ENCODE peak calls at places on chromosomes 4 and X, in four cellular contexts. D, F, Q and W are unnamed samples.

GRCh38 chrX:150906694-150907093 is 8.2 kb upstream of the CD99L2 start:
- DNase-seq in D (no peak), F (no peak), Q (no peak), W (no peak)

GRCh38 chrX:78321809-78322208 is 5.6 kb downstream of the CYSLTR1 start:
- DNase-seq in D (no peak), F (peak; percentile 58), Q (peak; percentile 58), W (peak; percentile 53)

GRCh38 chr4:121726642-121727268 is 30.0 kb upstream of the ANXA5 start:
- DNase-seq in D (no peak), F (peak; percentile 14), Q (no peak), W (no peak)

GRCh38 chrX:83759872-83760271 is 101.1 kb upstream of the CYLC1 start:
- DNase-seq in D (no peak), F (no peak), Q (no peak), W (no peak)

GRCh38 chr4:156623376-156623775 is 348.2 kb downstream of the PDGFC start:
- DNase-seq in D (no peak), F (no peak), Q (no peak), W (no peak)

GRCh38 chr4:56425518-56425917 is 9.9 kb downstream of the PPAT start:
- DNase-seq in D (no peak), F (no peak), Q (no peak), W (no peak)

GRCh38 chr4:30525662-30526061 is 194.5 kb upstream of the PCDH7 start:
- DNase-seq in D (no peak), F (no peak), Q (no peak), W (no peak)

GRCh38 chr4:15793506-15794363 is 15.6 kb downstream of the CD38 start:
- DNase-seq in D (no peak), F (no peak), Q (no peak), W (no peak)

GRCh38 chrX:136195247-136195646 is 47.9 kb downstream of the FHL1 start:
- DNase-seq in D (no peak), F (no peak), Q (no peak), W (no peak)

GRCh38 chrX:123277347-123277746 is 93.3 kb downstream of the GRIA3 start:
- DNase-seq in D (no peak), F (no peak), Q (no peak), W (no peak)

GRCh38 chr4:183571350-183572076 is 66.7 kb downstream of the ING2 start:
- DNase-seq in D (no peak), F (peak; percentile 74), Q (peak; percentile 92), W (peak; percentile 28)

DNA sequence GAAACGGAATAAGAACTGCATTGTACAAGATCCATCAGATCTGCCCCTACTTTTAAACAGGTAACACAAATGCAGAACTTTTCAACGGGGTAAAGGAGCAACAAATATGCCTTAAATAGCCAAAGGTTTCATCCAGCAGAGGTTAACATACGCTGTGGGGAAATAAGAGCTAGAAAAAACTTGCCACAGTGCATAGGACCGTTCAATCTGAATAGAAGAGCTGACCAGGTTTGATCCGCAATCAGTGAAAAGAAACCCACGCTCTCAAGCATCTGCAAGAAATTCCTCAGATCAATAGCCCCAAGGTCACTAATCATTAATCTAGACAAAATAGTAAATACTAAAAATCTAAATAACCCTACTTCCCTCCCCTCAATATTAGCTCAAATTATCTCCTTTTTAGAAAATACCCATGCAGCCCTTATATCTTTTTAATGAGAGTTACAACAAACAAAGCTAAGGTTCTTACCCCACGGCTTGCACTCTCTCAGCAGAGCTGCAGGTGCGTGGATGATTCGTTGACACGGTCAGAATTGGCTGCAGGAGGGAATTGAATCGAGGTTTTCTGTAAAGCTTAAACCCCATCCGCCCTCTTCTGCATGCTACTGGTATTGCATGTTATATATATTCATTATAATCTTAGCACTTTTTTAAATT is at the start of gene TLR10:
- DNase-seq in D (no peak), F (peak; percentile 40), Q (peak; percentile 46), W (peak; percentile 46)
- TF ChIP-seq POLR2A in D (no peak), F (no peak), Q (no peak), W (no peak)

GRCh38 chrX:7263961-7264360 is 116.0 kb upstream of the PUDP start:
- DNase-seq in D (no peak), F (no peak), Q (no peak), W (no peak)

GRCh38 chrX:7264399-7264798 is 116.4 kb upstream of the PUDP start:
- DNase-seq in D (no peak), F (no peak), Q (no peak), W (no peak)

GRCh38 chrX:7263330-7263729 is 115.4 kb upstream of the PUDP start:
- DNase-seq in D (no peak), F (no peak), Q (no peak), W (no peak)

GRCh38 chrX:7261672-7262332 is 113.8 kb upstream of the PUDP start:
- DNase-seq in D (no peak), F (no peak), Q (no peak), W (no peak)

GRCh38 chrX:7262551-7262950 is 114.6 kb upstream of the PUDP start:
- DNase-seq in D (no peak), F (no peak), Q (no peak), W (no peak)
- H3K27ac ChIP-seq in D (no peak overlapping the region), F (no peak overlapping the region), Q (no peak overlapping the region), W (no peak overlapping the region)

DNA sequence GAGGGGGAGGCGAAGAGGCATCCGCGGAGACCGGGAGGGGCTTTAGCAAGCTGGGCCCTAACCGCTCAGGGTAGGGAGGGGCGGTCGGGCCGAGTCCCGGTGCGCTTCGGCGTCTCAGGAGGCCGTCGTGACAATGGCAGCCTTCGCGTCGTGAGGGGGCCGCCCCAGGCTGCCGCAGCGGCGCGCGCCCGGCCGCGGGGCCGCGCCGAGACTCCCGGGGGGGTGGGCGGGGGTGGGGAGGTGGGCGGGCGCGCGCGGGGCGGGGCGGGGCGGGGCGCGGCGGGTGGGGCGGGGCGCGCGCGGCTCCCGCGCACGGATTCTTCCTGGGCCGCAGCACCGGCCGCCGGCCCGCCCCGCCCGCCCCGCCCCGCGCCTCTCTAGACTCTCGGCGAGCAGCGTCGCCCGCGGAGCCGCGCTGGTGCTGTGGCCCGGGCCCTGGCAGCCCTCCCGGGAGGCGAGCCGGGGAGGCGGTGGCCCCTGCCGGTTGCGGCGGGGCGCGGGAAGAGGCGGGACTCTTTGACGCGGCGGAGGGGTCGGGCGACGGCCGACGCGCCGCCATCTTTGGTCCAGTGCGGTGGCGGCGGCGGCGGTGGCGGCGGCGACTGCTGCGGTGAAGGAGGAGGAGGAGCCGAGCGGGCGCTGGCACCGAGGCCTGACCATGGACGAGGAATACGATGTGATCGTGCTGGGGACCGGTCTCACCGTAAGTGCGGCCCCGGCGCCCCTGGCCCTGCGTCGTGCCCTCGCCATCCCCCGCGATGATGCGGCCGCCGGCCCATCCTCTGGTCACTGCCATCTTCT is at the start of gene GDI1:
- DNase-seq in D (peak; percentile 57), F (no peak), Q (peak; percentile 45), W (peak; percentile 36)
- TF ChIP-seq POLR2A in D (no peak), F (peak; percentile 56), Q (peak; percentile 65), W (peak; percentile 26)

DNA sequence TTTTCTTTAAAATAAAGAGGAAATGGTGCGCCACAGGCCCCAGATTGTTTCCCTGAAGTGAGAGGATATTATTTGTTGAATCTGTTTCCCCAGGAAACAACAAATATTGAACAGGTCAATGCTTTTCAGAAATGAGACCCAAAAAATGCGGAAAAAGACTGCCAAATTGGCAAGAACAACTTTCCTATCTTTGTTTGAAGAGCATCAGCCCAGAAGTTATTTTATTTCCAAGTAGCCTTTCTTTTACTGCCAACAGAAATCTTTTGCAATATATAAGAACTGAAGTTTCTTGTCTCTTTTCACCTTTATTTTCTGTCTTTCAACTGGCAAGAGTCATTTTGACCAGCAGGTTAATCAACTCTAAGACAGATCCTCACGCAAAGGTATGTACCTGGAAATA is at the start of gene SMR3A:
- DNase-seq in D (no peak), F (no peak), Q (no peak), W (no peak)
- H3K27ac ChIP-seq in D (no peak within 1 kb of the TSS), F (no peak within 1 kb of the TSS), Q (no peak within 1 kb of the TSS), W (no peak within 1 kb of the TSS)

GRCh38 chr4:109815151-109816081 is at the start of gene GAR1:
- DNase-seq in D (peak; percentile 87), F (peak; percentile 92), Q (peak; percentile 96), W (peak; percentile 95)
- TF ChIP-seq POLR2A in D (peak; percentile 41), F (peak; percentile 71), Q (peak; percentile 75), W (peak; percentile 87)

DNA sequence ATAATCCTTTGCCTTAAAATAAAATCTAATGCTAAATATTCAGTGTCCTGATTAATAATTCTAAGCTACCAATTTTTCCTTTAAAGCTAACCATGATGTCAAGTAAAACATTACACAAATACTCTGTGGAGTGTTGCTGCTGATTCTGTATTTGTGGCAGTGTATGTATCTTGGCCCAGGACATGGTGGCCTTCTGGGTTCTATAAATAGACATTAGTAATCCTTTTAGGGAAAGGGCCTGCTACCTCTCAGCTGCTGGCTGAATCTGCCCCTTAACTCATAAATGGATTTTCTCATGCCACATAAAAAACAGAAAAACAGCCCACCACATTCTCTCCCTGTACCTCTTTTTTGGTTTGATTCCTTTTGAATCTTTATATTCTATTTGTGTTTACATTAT is 1.2 kb upstream of the XK start:
- DNase-seq in D (no peak), F (no peak), Q (no peak), W (no peak)
- H3K27ac ChIP-seq in D (no peak overlapping the region), F (no peak overlapping the region), Q (no peak overlapping the region), W (peak overlapping the region; percentile 93)

GRCh38 chr4:140150636-140150885 is 3.4 kb downstream of the MAML3 start:
- DNase-seq in D (no peak), F (peak; percentile 92), Q (peak; percentile 92), W (peak; percentile 88)

GRCh38 chr4:140152015-140152703 is 1.8 kb downstream of the MAML3 start:
- DNase-seq in D (peak; percentile 52), F (peak; percentile 76), Q (peak; percentile 81), W (peak; percentile 83)

GRCh38 chr4:140149851-140150635 is 3.9 kb downstream of the MAML3 start:
- DNase-seq in D (peak; percentile 73), F (peak; percentile 84), Q (peak; percentile 88), W (peak; percentile 85)

GRCh38 chr4:140151700-140152014 is 2.3 kb downstream of the MAML3 start:
- DNase-seq in D (no peak), F (peak; percentile 93), Q (peak; percentile 92), W (peak; percentile 84)

DNA sequence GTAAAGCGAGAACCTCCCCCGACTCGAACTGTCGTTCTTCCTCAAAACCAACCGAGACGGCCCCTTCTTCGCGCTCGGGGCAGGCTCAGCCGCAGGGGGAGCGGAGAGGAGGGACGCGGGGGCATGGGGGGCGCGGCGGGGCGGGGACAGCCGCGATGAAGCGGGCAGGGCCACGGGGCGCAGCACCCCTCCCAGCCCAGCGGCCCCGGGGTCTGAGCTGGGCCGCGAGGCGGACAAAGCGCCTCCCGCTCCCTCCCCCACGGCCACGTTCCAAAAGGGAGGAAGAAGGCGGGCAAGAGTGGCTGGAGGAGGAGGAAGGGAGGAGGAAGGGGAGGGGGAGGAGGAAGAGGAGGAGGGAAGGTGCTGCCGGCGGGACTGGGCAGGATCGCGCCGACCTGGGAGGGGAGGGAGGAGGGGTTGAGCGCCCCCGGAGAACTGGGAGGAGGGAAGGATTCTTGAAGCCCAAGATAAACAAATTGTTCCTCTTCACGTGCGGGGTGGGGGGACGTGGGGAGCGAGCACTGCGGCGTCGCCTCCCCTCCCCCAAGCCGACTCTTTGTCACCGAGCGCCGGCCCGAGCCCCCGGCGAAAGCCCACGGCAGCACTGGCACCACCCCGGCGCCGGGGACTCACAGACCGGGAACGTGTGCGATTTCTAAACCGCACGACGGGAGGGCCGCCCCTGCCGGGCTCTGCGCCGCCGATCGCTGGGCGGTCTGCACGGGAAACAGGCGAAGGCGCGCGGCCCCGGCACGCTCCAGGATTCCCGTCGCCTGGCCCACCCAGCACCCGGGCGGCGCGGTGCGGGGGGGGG is 2.9 kb downstream of the MAML3 start:
- DNase-seq in D (peak; percentile 86), F (peak; percentile 96), Q (peak; percentile 90), W (peak; percentile 87)
- TF ChIP-seq POLR2A in D (peak; percentile 57), F (peak; percentile 16), Q (peak; percentile 66), W (peak; percentile 56)